ENCODE peak calls at places on chromosomes 13 and 19, in eight cellular contexts. U, X, Q, E, K, F, B and G are unnamed samples.
A peak's percentile ranks its signal among the peaks of the same experiment; 100 is the strongest.

GRCh38 chr19:35801828-35802227 is 10.8 kb downstream of the PRODH2 start:
- DNase-seq in U (no peak), X (no peak), Q (no peak), E (no peak), K (no peak), F (no peak), B (no peak), G (no peak)

GRCh38 chr13:48595330-48596127 is 58.2 kb upstream of the CYSLTR2 start:
- DNase-seq in U (no peak), X (peak; percentile 77), Q (peak; percentile 53), E (peak; percentile 13), K (peak; percentile 74), F (no peak), B (peak; percentile 24), G (peak; percentile 18)

GRCh38 chr13:113786262-113786841 is 27.3 kb downstream of the TMEM255B start:
- DNase-seq in U (no peak), X (no peak), Q (no peak), E (no peak), K (no peak), F (no peak), B (no peak), G (no peak)

GRCh38 chr19:11152318-11153062 is 3.1 kb downstream of the SPC24 start:
- DNase-seq in U (no peak), X (peak; percentile 72), Q (no peak), E (no peak), K (no peak), F (no peak), B (no peak), G (no peak)

GRCh38 chr13:104571161-104571889 is 1505.1 kb upstream of the SLC10A2 start:
- DNase-seq in U (no peak), X (peak; percentile 97), Q (peak; percentile 81), E (peak; percentile 56), K (no peak), F (no peak), B (no peak), G (no peak)

GRCh38 chr13:76954568-76954967 is 6.3 kb downstream of the ACOD1 start:
- DNase-seq in U (no peak), X (no peak), Q (peak; percentile 23), E (no peak), K (no peak), F (no peak), B (no peak), G (no peak)

GRCh38 chr13:30022796-30023195 is 172.4 kb upstream of the UBL3 start:
- DNase-seq in U (no peak), X (no peak), Q (no peak), E (no peak), K (no peak), F (no peak), B (no peak), G (no peak)

GRCh38 chr13:29369060-29369743 is 226.3 kb downstream of the SLC7A1 start:
- DNase-seq in U (no peak), X (peak; percentile 53), Q (peak; percentile 73), E (no peak), K (no peak), F (no peak), B (no peak), G (no peak)

GRCh38 chr19:33621811-33622504 is at the start of gene CHST8:
- DNase-seq in U (no peak), X (peak; percentile 74), Q (peak; percentile 80), E (peak; percentile 59), K (no peak), F (no peak), B (peak; percentile 4), G (no peak)

GRCh38 chr13:113915786-113916329 is 52.0 kb upstream of the GAS6 start:
- DNase-seq in U (peak; percentile 52), X (no peak), Q (no peak), E (no peak), K (no peak), F (no peak), B (no peak), G (no peak)